ENCODE peak calls at places on chromosome 16, in four cellular contexts. Y is H9, M is mesendoderm, Q is H1. U is an unnamed sample.

GRCh38 chr16:72530434-72530833 is 358.5 kb upstream of the PMFBP1 start:
- DNase-seq in Y (no peak), M (peak; percentile 3), Q (no peak), U (peak; percentile 62)

GRCh38 chr16:1237990-1238389 is 2.5 kb upstream of the TPSAB1 start:
- DNase-seq in Y (no peak), M (no peak), Q (no peak), U (no peak)

GRCh38 chr16:77660311-77660710 is 62.0 kb upstream of the NUDT7 start:
- DNase-seq in Y (peak; percentile 34), M (peak; percentile 63), Q (no peak), U (no peak)

GRCh38 chr16:52379551-52379950 is 167.4 kb downstream of the TOX3 start:
- DNase-seq in Y (no peak), M (no peak), Q (no peak), U (no peak)

GRCh38 chr16:48029768-48030167 is 126.0 kb downstream of the ABCC12 start:
- DNase-seq in Y (no peak), M (peak; percentile 20), Q (no peak), U (no peak)

GRCh38 chr16:87099001-87099740 is 218.0 kb downstream of the C16orf95 start:
- DNase-seq in Y (no peak), M (no peak), Q (no peak), U (no peak)

GRCh38 chr16:87233928-87234327 is 83.3 kb downstream of the C16orf95 start:
- DNase-seq in Y (peak; percentile 46), M (peak; percentile 60), Q (no peak), U (no peak)

GRCh38 chr16:69399361-69399760 is 13.6 kb upstream of the TERF2 start:
- DNase-seq in Y (no peak), M (no peak), Q (no peak), U (no peak)

GRCh38 chr16:89864421-89864820 is 9.0 kb upstream of the TCF25 start:
- DNase-seq in Y (no peak), M (no peak), Q (no peak), U (peak; percentile 77)

GRCh38 chr16:89025636-89026035 is 48.6 kb upstream of the CBFA2T3 start:
- DNase-seq in Y (no peak), M (no peak), Q (no peak), U (no peak)

GRCh38 chr16:89685916-89686315 is 573 bp upstream of the CDK10 start:
- DNase-seq in Y (no peak), M (no peak), Q (no peak), U (no peak)

GRCh38 chr16:89140981-89141883 is 30.3 kb upstream of the CDH15 start:
- DNase-seq in Y (no peak), M (no peak), Q (no peak), U (no peak)

GRCh38 chr16:74902161-74902560 is 82.8 kb downstream of the WDR59 start:
- DNase-seq in Y (no peak), M (no peak), Q (no peak), U (no peak)

GRCh38 chr16:51538707-51539604 is 387.9 kb upstream of the SALL1 start:
- DNase-seq in Y (no peak), M (peak; percentile 96), Q (no peak), U (no peak)

GRCh38 chr16:14172200-14172805 is 101.2 kb downstream of the MRTFB start:
- DNase-seq in Y (no peak), M (no peak), Q (no peak), U (peak; percentile 96)

GRCh38 chr16:30787613-30788378 is 791 bp upstream of the ZNF629 start:
- DNase-seq in Y (no peak), M (peak; percentile 30), Q (no peak), U (no peak)

GRCh38 chr16:73095142-73095791 is 47.3 kb upstream of the ZFHX3 start:
- DNase-seq in Y (no peak), M (no peak), Q (no peak), U (no peak)

GRCh38 chr16:11093578-11094074 is 149.3 kb downstream of the CLEC16A start:
- DNase-seq in Y (no peak), M (no peak), Q (no peak), U (no peak)

GRCh38 chr16:58063377-58064076 is 38.0 kb downstream of the MMP15 start:
- DNase-seq in Y (no peak), M (no peak), Q (no peak), U (no peak)

GRCh38 chr16:2770057-2770780 is 6.9 kb downstream of the ELOB start:
- DNase-seq in Y (no peak), M (peak; percentile 41), Q (no peak), U (no peak)

GRCh38 chr16:27676807-27677206 is 126.9 kb downstream of the KATNIP start:
- DNase-seq in Y (no peak), M (no peak), Q (no peak), U (no peak)

GRCh38 chr16:57042157-57043111 is 49.9 kb upstream of the CPNE2 start:
- DNase-seq in Y (no peak), M (no peak), Q (no peak), U (no peak)

GRCh38 chr16:48491517-48491916 is 106.3 kb upstream of the SIAH1 start:
- DNase-seq in Y (no peak), M (no peak), Q (no peak), U (no peak)

GRCh38 chr16:66604376-66605176 is at the start of gene CMTM3:
- DNase-seq in Y (peak; percentile 86), M (peak; percentile 78), Q (no peak), U (no peak)

GRCh38 chr16:24869033-24869432 is 23.3 kb downstream of the SLC5A11 start:
- DNase-seq in Y (no peak), M (no peak), Q (no peak), U (peak; percentile 26)

GRCh38 chr16:49179714-49180330 is 101.8 kb downstream of the CBLN1 start:
- DNase-seq in Y (no peak), M (no peak), Q (no peak), U (no peak)

GRCh38 chr16:14284371-14284770 is 213.3 kb downstream of the MRTFB start:
- DNase-seq in Y (peak; percentile 36), M (no peak), Q (no peak), U (peak; percentile 93)

GRCh38 chr16:12236491-12237030 is 260.0 kb downstream of the SNX29 start:
- DNase-seq in Y (no peak), M (peak; percentile 11), Q (no peak), U (no peak)

GRCh38 chr16:54430491-54431030 is 144.0 kb upstream of the IRX3 start:
- DNase-seq in Y (no peak), M (no peak), Q (no peak), U (peak; percentile 37)

GRCh38 chr16:12245088-12245922 is 268.8 kb downstream of the SNX29 start:
- DNase-seq in Y (no peak), M (no peak), Q (no peak), U (no peak)

GRCh38 chr16:835373-835772 is 34.8 kb upstream of the GNG13 start:
- DNase-seq in Y (no peak), M (no peak), Q (no peak), U (no peak)

GRCh38 chr16:8670014-8670560 is 4.3 kb upstream of the ABAT start:
- DNase-seq in Y (no peak), M (no peak), Q (no peak), U (no peak)

GRCh38 chr16:3101018-3101840 is 2.1 kb upstream of the ZSCAN10 start:
- DNase-seq in Y (peak; percentile 74), M (peak; percentile 82), Q (no peak), U (no peak)

GRCh38 chr16:25210758-25211157 is 6.0 kb upstream of the AQP8 start:
- DNase-seq in Y (no peak), M (no peak), Q (no peak), U (no peak)

GRCh38 chr16:2149630-2150417 is 1.4 kb downstream of the RAB26 start:
- DNase-seq in Y (peak; percentile 73), M (peak; percentile 70), Q (no peak), U (no peak)

GRCh38 chr16:71762186-71762585 is 37.7 kb upstream of the PHLPP2 start:
- DNase-seq in Y (no peak), M (no peak), Q (no peak), U (no peak)

GRCh38 chr16:10296956-10297340 is 88.9 kb upstream of the ATF7IP2 start:
- DNase-seq in Y (no peak), M (no peak), Q (no peak), U (no peak)

GRCh38 chr16:13961099-13961811 is 41.3 kb downstream of the ERCC4 start:
- DNase-seq in Y (no peak), M (no peak), Q (no peak), U (no peak)

GRCh38 chr16:55508271-55508921 is 476 bp upstream of the LPCAT2 start:
- DNase-seq in Y (no peak), M (no peak), Q (no peak), U (no peak)

GRCh38 chr16:88650749-88651275 is at the start of gene CYBA:
- DNase-seq in Y (peak; percentile 93), M (peak; percentile 85), Q (no peak), U (peak; percentile 19)

GRCh38 chr16:84600343-84601229 is 17.3 kb downstream of the COTL1 start:
- DNase-seq in Y (no peak), M (no peak), Q (no peak), U (no peak)
- H3K4me1 ChIP-seq in Y (peaks cover 4% of the 10 kb centered on the region), M (peaks cover 8% of the 10 kb centered on the region), Q (peaks cover 38% of the 10 kb centered on the region), U (peaks cover 5% of the 10 kb centered on the region)

GRCh38 chr16:21949713-21950260 is 3.4 kb upstream of the UQCRC2 start:
- DNase-seq in Y (no peak), M (no peak), Q (no peak), U (peak; percentile 3)

GRCh38 chr16:21950782-21951521 is 2.2 kb upstream of the UQCRC2 start:
- DNase-seq in Y (no peak), M (peak; percentile 26), Q (no peak), U (peak; percentile 37)

GRCh38 chr16:21953541-21953902 is 361 bp downstream of the UQCRC2 start:
- DNase-seq in Y (no peak), M (no peak), Q (no peak), U (no peak)

GRCh38 chr16:21952793-21953540 is at the start of gene UQCRC2:
- DNase-seq in Y (peak; percentile 89), M (peak; percentile 96), Q (peak; percentile 64), U (peak; percentile 96)

GRCh38 chr16:21952040-21952792 is 945 bp upstream of the UQCRC2 start:
- DNase-seq in Y (peak; percentile 81), M (peak; percentile 74), Q (no peak), U (peak; percentile 57)
- H3K79me2 ChIP-seq in Y (peaks cover 15% of the 10 kb centered on the region), M (peaks cover 20% of the 10 kb centered on the region), Q (peaks cover 9% of the 10 kb centered on the region), U (peaks cover 10% of the 10 kb centered on the region)

GRCh38 chr16:4558026-4558425 is 1.9 kb downstream of the C16orf96 start:
- DNase-seq in Y (no peak), M (no peak), Q (no peak), U (no peak)
- H3K4ac ChIP-seq in Y (no peak overlapping the region), M (no peak overlapping the region), Q (no peak overlapping the region), U (no peak overlapping the region)

GRCh38 chr16:81543571-81543970 is 99.0 kb downstream of the CMIP start:
- DNase-seq in Y (no peak), M (no peak), Q (no peak), U (no peak)

GRCh38 chr16:81542609-81543570 is 98.3 kb downstream of the CMIP start:
- DNase-seq in Y (no peak), M (no peak), Q (no peak), U (no peak)

GRCh38 chr16:81545470-81546175 is 101.0 kb downstream of the CMIP start:
- DNase-seq in Y (no peak), M (no peak), Q (no peak), U (no peak)

GRCh38 chr16:81544691-81545365 is 100.2 kb downstream of the CMIP start:
- DNase-seq in Y (no peak), M (no peak), Q (no peak), U (no peak)

GRCh38 chr16:81544261-81544660 is 99.7 kb downstream of the CMIP start:
- DNase-seq in Y (no peak), M (no peak), Q (no peak), U (no peak)
- H3K4me1 ChIP-seq in Y (peaks cover under 1% of the 10 kb centered on the region), M (no peaks in the 10 kb centered on the region), Q (peaks cover 9% of the 10 kb centered on the region), U (peaks cover 36% of the 10 kb centered on the region)